ENCODE peak calls at places on chromosomes 4 and X, in nine cellular contexts. F is sigmoid colon, B is NB4, A is HCT116, T is Peyer's patch, O is body of pancreas, M is tibial nerve, Q is prostate gland, L is A549. S is an unnamed sample.

GRCh38 chrX:41478397-41478911 is 31.3 kb downstream of the NYX start:
- DNase-seq in B (no peak), Q (no peak), L (no peak), M (no peak), F (no peak), O (no peak), T (no peak), A (no peak), S (peak)

GRCh38 chrX:129559800-129560199 is 19.7 kb downstream of the OCRL start:
- DNase-seq in L (no peak), B (no peak), F (no peak), A (no peak), Q (no peak), T (no peak), M (no peak), O (no peak), S (no peak)

GRCh38 chr4:160129439-160129838 is 1026.6 kb downstream of the RAPGEF2 start:
- DNase-seq in F (no peak), L (peak), O (no peak), Q (no peak), M (no peak), T (no peak), B (no peak), A (peak), S (no peak)

GRCh38 chrX:131827935-131828334 is 195.2 kb upstream of the STK26 start:
- DNase-seq in O (no peak), T (no peak), F (no peak), B (peak), A (no peak), M (no peak), L (peak), Q (no peak), S (no peak)

GRCh38 chr4:122747068-122747467 is 14.6 kb downstream of the BBS12 start:
- DNase-seq in A (no peak), M (no peak), F (no peak), L (no peak), O (no peak), B (no peak), T (no peak), Q (no peak), S (no peak)

GRCh38 chr4:170003071-170004070 is 22.8 kb downstream of the MFAP3L start:
- DNase-seq in Q (no peak), T (no peak), O (no peak), A (no peak), B (no peak), M (no peak), F (no peak), L (no peak), S (no peak)

GRCh38 chrX:130165181-130165702 is 399 bp downstream of the AIFM1 start:
- DNase-seq in F (no peak), B (no peak), T (no peak), M (no peak), O (no peak), A (no peak), L (no peak), Q (no peak), S (no peak)

GRCh38 chrX:10769696-10770619 is 149.6 kb upstream of the MID1 start:
- DNase-seq in F (no peak), Q (no peak), O (no peak), B (no peak), L (no peak), T (no peak), M (no peak), A (no peak), S (peak)

GRCh38 chrX:80648023-80648422 is 161.7 kb downstream of the BRWD3 start:
- DNase-seq in B (peak), Q (no peak), T (no peak), L (peak), A (no peak), M (no peak), O (no peak), F (no peak), S (no peak)

GRCh38 chrX:17160971-17161370 is 214.0 kb upstream of the NHS start:
- DNase-seq in O (no peak), L (peak), F (no peak), M (no peak), T (no peak), A (no peak), B (peak), Q (no peak), S (no peak)

GRCh38 chr4:124061413-124061812 is 651.1 kb downstream of the ANKRD50 start:
- DNase-seq in B (no peak), M (no peak), T (no peak), O (no peak), Q (no peak), L (no peak), F (no peak), A (no peak), S (no peak)

GRCh38 chr4:85147481-85148076 is 181.1 kb upstream of the WDFY3 start:
- DNase-seq in F (peak), O (peak), M (peak), L (peak), Q (peak), B (peak), T (no peak), A (peak), S (peak)

GRCh38 chrX:86241547-86241946 is 93.3 kb downstream of the DACH2 start:
- DNase-seq in T (no peak), Q (no peak), M (no peak), F (no peak), O (no peak), A (no peak), L (no peak), B (no peak), S (no peak)

GRCh38 chr4:169582203-169582602 is 30.2 kb downstream of the NEK1 start:
- DNase-seq in M (no peak), F (no peak), A (no peak), L (no peak), O (no peak), T (no peak), Q (no peak), B (no peak), S (no peak)

GRCh38 chr4:22389240-22389871 is 126.5 kb downstream of the ADGRA3 start:
- DNase-seq in T (peak), Q (peak), L (peak), A (peak), F (no peak), B (peak), M (peak), O (peak), S (peak)

GRCh38 chr4:186932196-186932595 is 208.5 kb upstream of the FAT1 start:
- DNase-seq in Q (no peak), A (peak), M (no peak), T (no peak), L (no peak), O (no peak), B (no peak), F (no peak), S (no peak)

GRCh38 chrX:70001269-70001668 is 48.5 kb downstream of the AWAT2 start:
- DNase-seq in T (no peak), O (no peak), A (no peak), L (no peak), B (no peak), F (no peak), M (no peak), Q (no peak), S (no peak)

GRCh38 chr4:150906987-150907633 is 108.0 kb downstream of the LRBA start:
- DNase-seq in Q (no peak), L (peak), F (no peak), M (no peak), O (no peak), T (no peak), A (no peak), B (no peak), S (peak)

GRCh38 chrX:153411255-153411987 is at the start of gene ZFP92:
- DNase-seq in Q (no peak), F (no peak), O (peak), B (peak), T (no peak), A (no peak), M (no peak), L (no peak), S (peak)

GRCh38 chr4:110637408-110638131 is 14.7 kb upstream of the PITX2 start:
- DNase-seq in A (no peak), O (no peak), F (no peak), Q (no peak), M (no peak), L (no peak), B (no peak), T (no peak), S (no peak)

GRCh38 chr4:107275192-107275591 is 239.1 kb upstream of the DKK2 start:
- DNase-seq in T (no peak), B (no peak), Q (no peak), A (no peak), M (no peak), F (no peak), L (no peak), O (no peak), S (no peak)

GRCh38 chr4:4995866-4996265 is 23.4 kb downstream of the CYTL1 start:
- DNase-seq in M (no peak), L (no peak), B (no peak), A (no peak), Q (no peak), F (peak), O (no peak), T (no peak), S (no peak)

GRCh38 chrX:123230798-123231197 is 46.7 kb downstream of the GRIA3 start:
- DNase-seq in T (no peak), B (no peak), L (no peak), M (no peak), F (no peak), A (no peak), O (no peak), Q (no peak), S (no peak)

GRCh38 chr4:67875011-67875410 is 8.8 kb downstream of the TMPRSS11D start:
- DNase-seq in F (no peak), T (no peak), L (no peak), B (no peak), O (no peak), Q (no peak), M (no peak), A (no peak), S (no peak)

GRCh38 chr4:36224969-36225903 is 19.1 kb downstream of the ARAP2 start:
- DNase-seq in T (no peak), L (no peak), B (peak), O (no peak), Q (no peak), A (no peak), M (no peak), F (no peak), S (peak)

GRCh38 chr4:180909279-180909678 is 1333.9 kb upstream of the TENM3 start:
- DNase-seq in L (peak), B (peak), F (no peak), O (no peak), M (no peak), T (no peak), A (peak), Q (no peak), S (no peak)

GRCh38 chrX:15854080-15854655 is 445 bp downstream of the AP1S2 start:
- DNase-seq in F (peak), L (peak), Q (peak), O (peak), M (no peak), B (peak), T (peak), A (no peak), S (peak)

GRCh38 chr4:82371398-82371972 is 2.3 kb downstream of the HNRNPD start:
- DNase-seq in O (no peak), M (no peak), Q (no peak), L (no peak), A (no peak), F (no peak), B (peak), T (no peak), S (no peak)

GRCh38 chrX:46575991-46576392 is 2.4 kb downstream of the CHST7 start:
- DNase-seq in M (peak), F (peak), O (no peak), T (no peak), L (no peak), B (no peak), Q (no peak), A (no peak), S (peak)

GRCh38 chrX:24201216-24201615 is 51.7 kb downstream of the ZFX start:
- DNase-seq in F (no peak), A (no peak), Q (no peak), L (no peak), O (no peak), B (no peak), M (no peak), T (no peak), S (no peak)

GRCh38 chrX:38803609-38804480 is 2.6 kb downstream of the MID1IP1 start:
- DNase-seq in B (peak), L (peak), Q (peak), A (peak), M (peak), T (peak), O (peak), F (peak), S (peak)

DNA sequence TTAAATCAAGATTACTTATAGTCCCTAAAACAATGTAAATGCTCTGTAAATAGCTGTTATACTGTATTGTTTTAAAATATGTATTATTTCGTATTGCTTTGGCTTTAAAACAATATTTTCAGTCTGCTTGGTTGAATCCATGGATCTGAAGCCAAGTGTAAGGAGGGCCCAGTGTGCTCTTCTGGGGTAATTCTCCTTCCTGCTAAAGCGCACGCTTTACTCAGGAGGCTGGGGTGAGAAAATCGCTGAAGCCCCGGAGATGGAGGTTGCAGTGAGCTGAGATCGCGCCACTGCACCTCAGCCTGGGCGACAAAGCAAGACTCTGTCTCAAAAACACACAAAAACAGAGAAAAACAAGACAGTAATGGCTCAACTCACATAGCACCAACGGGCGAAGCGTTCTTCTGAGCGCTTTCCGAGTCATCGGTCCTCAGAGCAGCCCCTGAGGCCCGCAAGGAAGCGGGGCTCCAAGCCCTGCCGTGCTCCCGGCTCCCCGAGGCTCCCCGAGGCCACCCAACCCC is 356 bp upstream of the IDUA start:
- DNase-seq in L (no peak), A (no peak), M (no peak), O (no peak), F (no peak), Q (no peak), B (no peak), T (no peak), S (no peak)
- TF ChIP-seq POLR2A in L (no peak), A (no peak), M (no peak), O (no peak), F (peak), Q (peak), B (peak), T (no peak), S (no peak)

GRCh38 chr4:153679476-153679875 is 4.6 kb upstream of the TLR2 start:
- DNase-seq in T (no peak), M (peak), Q (no peak), O (no peak), B (no peak), A (no peak), F (no peak), L (no peak), S (peak)

GRCh38 chr4:153683763-153684181 is 308 bp upstream of the TLR2 start:
- DNase-seq in T (no peak), F (no peak), B (no peak), O (no peak), L (no peak), A (no peak), Q (no peak), M (no peak), S (no peak)

DNA sequence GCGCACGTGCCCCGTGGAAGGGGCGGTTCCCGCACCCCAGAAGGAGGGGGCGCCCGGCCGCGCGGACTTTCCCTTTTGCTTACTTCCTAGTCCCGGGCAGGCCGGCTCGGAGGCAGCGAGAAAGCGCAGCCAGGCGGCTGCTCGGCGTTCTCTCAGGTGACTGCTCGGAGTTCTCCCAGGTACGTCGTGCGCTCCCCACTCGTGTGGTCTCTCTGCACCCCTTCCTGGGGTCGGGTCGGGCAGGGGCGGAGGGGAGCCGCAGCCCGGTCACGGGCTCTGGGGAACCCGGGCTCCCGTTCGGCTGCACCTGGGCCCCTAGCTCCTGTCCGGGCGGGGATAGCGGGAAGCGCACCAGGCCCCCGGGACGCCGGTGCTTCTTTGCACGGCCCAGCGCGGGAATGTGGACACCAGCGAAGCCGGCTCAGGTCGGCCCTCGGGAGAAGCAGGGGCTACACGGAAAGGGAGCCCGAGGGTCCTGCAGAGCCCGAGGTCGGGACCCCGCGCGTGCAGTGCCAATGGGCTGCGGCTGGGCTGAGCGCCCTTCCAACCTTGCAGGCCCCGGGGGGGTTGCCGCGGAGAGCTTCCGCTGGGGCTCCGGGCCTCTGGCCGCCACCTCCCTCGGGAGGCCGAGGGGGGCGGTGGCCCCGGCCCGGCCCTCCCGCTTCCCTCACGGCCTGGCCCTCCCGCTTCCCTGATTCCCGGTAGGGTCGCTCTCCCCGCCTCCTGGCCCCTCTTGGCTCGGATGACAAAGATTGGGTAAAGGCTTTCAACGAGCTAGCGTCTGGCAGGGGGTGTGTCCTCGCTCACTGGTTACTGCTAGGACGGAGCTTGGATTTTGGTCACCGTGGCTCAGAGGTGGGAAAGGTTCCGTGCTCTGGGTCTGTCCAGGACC is at the start of gene TLR2:
- DNase-seq in O (peak), F (peak), M (peak), A (no peak), B (peak), L (no peak), Q (peak), T (peak), S (peak)
- TF ChIP-seq POLR2A in O (no peak), F (no peak), M (no peak), A (no peak), B (no peak), L (no peak), Q (peak), T (no peak), S (no peak)

DNA sequence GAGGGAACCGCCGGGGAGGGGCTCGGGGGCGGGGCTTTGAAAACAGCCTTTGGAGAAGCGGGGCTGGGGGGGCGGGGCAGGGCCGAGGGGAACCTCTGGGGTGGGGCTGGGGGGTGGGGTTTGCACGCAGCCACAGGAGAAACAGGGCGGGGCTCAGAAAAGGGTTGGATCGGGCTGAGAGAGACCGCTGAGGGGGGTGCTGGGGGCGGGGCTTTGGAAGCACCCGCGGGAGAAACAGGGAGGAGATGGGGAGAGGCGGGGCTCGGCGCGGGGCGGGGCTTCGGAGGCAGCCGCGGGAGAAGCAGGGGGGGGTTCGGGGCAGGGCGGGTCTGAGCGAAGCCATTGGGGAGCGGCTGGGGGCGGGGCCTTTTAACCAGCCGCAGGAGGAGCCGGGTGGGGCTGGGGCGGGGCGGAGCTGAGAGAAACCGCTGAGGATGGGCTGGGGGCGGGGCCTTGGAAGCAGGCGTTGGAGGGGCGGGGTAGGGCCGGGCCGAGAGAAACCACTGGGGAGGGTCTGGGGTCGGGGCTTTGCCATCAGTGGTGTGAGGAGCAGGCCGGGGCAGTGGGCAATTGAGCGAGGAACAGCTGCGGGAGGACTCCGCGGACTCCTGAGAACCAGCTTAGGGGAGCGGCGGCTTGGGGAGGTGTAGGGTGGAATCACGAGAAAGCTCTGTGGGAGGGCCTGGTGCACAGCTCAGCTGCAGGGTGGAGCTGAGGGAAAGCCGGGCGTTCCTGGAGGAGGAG is 1.2 kb upstream of the EOLA2 start:
- DNase-seq in Q (peak), F (peak), O (peak), B (peak), A (peak), T (peak), L (peak), M (peak), S (peak)
- TF ChIP-seq POLR2A in Q (no peak), F (no peak), O (peak), B (no peak), A (no peak), T (no peak), L (no peak), M (no peak), S (no peak)

GRCh38 chr4:119116925-119117900 is 18.4 kb upstream of the MYOZ2 start:
- DNase-seq in Q (no peak), F (no peak), A (no peak), B (no peak), T (no peak), O (no peak), M (no peak), L (no peak), S (no peak)

GRCh38 chr4:119116021-119116420 is 19.6 kb upstream of the MYOZ2 start:
- DNase-seq in O (no peak), L (no peak), F (no peak), Q (no peak), A (no peak), M (no peak), B (no peak), T (no peak), S (no peak)

GRCh38 chr4:119110121-119110520 is 25.5 kb upstream of the MYOZ2 start:
- DNase-seq in T (no peak), F (no peak), M (no peak), A (no peak), B (no peak), Q (no peak), O (no peak), L (no peak), S (no peak)

GRCh38 chr4:119111296-119111695 is 24.3 kb upstream of the MYOZ2 start:
- DNase-seq in A (no peak), M (no peak), B (no peak), Q (no peak), T (no peak), O (no peak), F (no peak), L (no peak), S (no peak)

DNA sequence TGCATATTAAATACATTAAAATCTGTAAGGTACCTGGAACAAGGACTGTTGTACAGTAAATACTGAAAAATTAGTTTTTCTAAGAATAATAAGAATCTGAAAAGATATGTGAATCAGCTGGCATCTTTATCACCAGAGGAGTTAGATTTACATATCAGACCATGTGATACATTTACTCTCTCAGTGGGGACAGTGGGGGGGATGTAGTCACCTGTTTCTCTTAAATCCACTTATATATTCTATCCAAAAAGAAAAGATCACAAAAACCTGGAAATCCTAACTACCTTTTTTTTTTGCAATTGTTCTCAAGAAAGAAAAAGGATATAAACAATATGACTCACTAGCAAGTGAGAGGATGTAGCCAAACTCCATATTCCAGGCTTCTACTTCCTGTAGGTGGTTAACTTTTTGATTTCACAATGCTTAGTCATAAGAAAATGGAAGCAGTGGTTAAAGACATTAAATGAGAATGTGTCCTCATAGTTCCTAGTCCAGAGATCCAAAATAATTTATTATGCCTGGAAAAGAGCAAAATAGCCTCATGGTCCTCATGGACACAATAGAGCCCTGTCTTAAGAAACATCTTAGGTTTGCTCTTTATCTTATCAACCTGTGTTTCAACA is 22.5 kb upstream of the MYOZ2 start:
- DNase-seq in T (no peak), B (peak), O (no peak), Q (no peak), F (no peak), M (no peak), L (peak), A (peak), S (no peak)
- TF ChIP-seq POLR2A in T (no peak), B (no peak), O (no peak), Q (no peak), F (no peak), M (no peak), L (no peak), A (no peak), S (no peak)

S was measured in thyroid gland.